ENCODE peak calls at places on chromosome 15, in nine cellular contexts. P is sciatic nerve; Y is lower leg skin; U is glomerular endothelial cell; G is A549; K is H7; C is activated T-helper 9 cell treated with anti-CD3 and anti-CD28 coated beads, Interleukin-2, amount 50 U/mL, for 16 hours; E is amniotic stem cell; X is mesothelial cell of epicardium. V is an unnamed sample.

GRCh38 chr15:36707884-36708430 is 128.5 kb downstream of the CDIN1 start:
- DNase-seq in P (no peak), Y (no peak), U (no peak), G (no peak), K (no peak), C (no peak), E (no peak), X (no peak), V (no peak)

GRCh38 chr15:72338617-72339321 is 18.8 kb upstream of the CELF6 start:
- DNase-seq in P (no peak), Y (no peak), U (no peak), G (no peak), K (no peak), C (no peak), E (no peak), X (no peak), V (no peak)

GRCh38 chr15:76181705-76182107 is 121.9 kb downstream of the TMEM266 start:
- DNase-seq in P (no peak), Y (no peak), U (no peak), G (no peak), K (no peak), C (no peak), E (no peak), X (no peak), V (no peak)

GRCh38 chr15:95669146-95669922 is 661.2 kb upstream of the NR2F2 start:
- DNase-seq in P (no peak), Y (no peak), U (no peak), G (no peak), K (no peak), C (no peak), E (no peak), X (no peak), V (no peak)

GRCh38 chr15:95626501-95627361 is 703.8 kb upstream of the NR2F2 start:
- DNase-seq in P (no peak), Y (no peak), U (no peak), G (no peak), K (no peak), C (no peak), E (no peak), X (no peak), V (no peak)

GRCh38 chr15:87733005-87733404 is 523.5 kb downstream of the NTRK3 start:
- DNase-seq in P (no peak), Y (peak; percentile 12), U (no peak), G (no peak), K (no peak), C (no peak), E (no peak), X (no peak), V (peak; percentile 24)

GRCh38 chr15:98658831-98659699 is 10.7 kb downstream of the IGF1R start:
- DNase-seq in P (no peak), Y (no peak), U (no peak), G (peak; percentile 80), K (peak; percentile 72), C (no peak), E (no peak), X (no peak), V (peak; percentile 66)

GRCh38 chr15:51270706-51271105 is 67.7 kb downstream of the CYP19A1 start:
- DNase-seq in P (no peak), Y (no peak), U (no peak), G (no peak), K (no peak), C (no peak), E (no peak), X (no peak), V (no peak)

GRCh38 chr15:92780816-92781215 is 119.3 kb upstream of the CHD2 start:
- DNase-seq in P (no peak), Y (no peak), U (no peak), G (no peak), K (no peak), C (no peak), E (no peak), X (no peak), V (no peak)

GRCh38 chr15:57384816-57385215 is 8.5 kb downstream of the CGNL1 start:
- DNase-seq in P (no peak), Y (no peak), U (no peak), G (no peak), K (no peak), C (no peak), E (peak; percentile 33), X (no peak), V (no peak)

GRCh38 chr15:86624261-86625036 is 544.8 kb downstream of the AGBL1 start:
- DNase-seq in P (no peak), Y (no peak), U (peak; percentile 1), G (peak; percentile 97), K (peak; percentile 43), C (peak; percentile 61), E (no peak), X (no peak), V (peak; percentile 78)

GRCh38 chr15:62112616-62113593 is 46.1 kb downstream of the C2CD4A start:
- DNase-seq in P (no peak), Y (no peak), U (peak; percentile 73), G (peak; percentile 91), K (no peak), C (no peak), E (peak; percentile 58), X (no peak), V (peak; percentile 84)

GRCh38 chr15:40263036-40263754 is 19.7 kb downstream of the ANKRD63 start:
- DNase-seq in P (no peak), Y (no peak), U (no peak), G (no peak), K (no peak), C (no peak), E (peak; percentile 62), X (no peak), V (peak; percentile 66)

GRCh38 chr15:50907866-50908208 is 646 bp upstream of the AP4E1 start:
- DNase-seq in P (no peak), Y (no peak), U (no peak), G (peak; percentile 46), K (no peak), C (peak; percentile 26), E (no peak), X (no peak), V (peak; percentile 57)

GRCh38 chr15:99749386-99749785 is 16.1 kb upstream of the LYSMD4 start:
- DNase-seq in P (no peak), Y (no peak), U (no peak), G (no peak), K (no peak), C (no peak), E (no peak), X (no peak), V (peak; percentile 8)

GRCh38 chr15:85276921-85277320 is 103.5 kb upstream of the AKAP13 start:
- DNase-seq in P (no peak), Y (no peak), U (no peak), G (no peak), K (no peak), C (no peak), E (no peak), X (no peak), V (no peak)

GRCh38 chr15:59203026-59203425 is 3.6 kb upstream of the LDHAL6B start:
- DNase-seq in P (no peak), Y (no peak), U (no peak), G (no peak), K (no peak), C (no peak), E (no peak), X (no peak), V (no peak)

GRCh38 chr15:31499236-31499952 is 172.8 kb downstream of the KLF13 start:
- DNase-seq in P (no peak), Y (no peak), U (no peak), G (no peak), K (no peak), C (no peak), E (no peak), X (no peak), V (no peak)

GRCh38 chr15:62068071-62068786 is 1.5 kb downstream of the C2CD4A start:
- DNase-seq in P (peak; percentile 67), Y (no peak), U (no peak), G (peak; percentile 29), K (peak; percentile 80), C (peak; percentile 8), E (no peak), X (peak; percentile 48), V (peak; percentile 64)

GRCh38 chr15:45544266-45545023 is 21.9 kb upstream of the SLC30A4 start:
- DNase-seq in P (no peak), Y (no peak), U (no peak), G (no peak), K (no peak), C (no peak), E (no peak), X (no peak), V (no peak)

GRCh38 chr15:70284438-70285214 is 186.9 kb upstream of the TLE3 start:
- DNase-seq in P (no peak), Y (peak; percentile 67), U (no peak), G (no peak), K (no peak), C (no peak), E (no peak), X (no peak), V (no peak)

GRCh38 chr15:52822475-52822874 is 32.3 kb upstream of the ONECUT1 start:
- DNase-seq in P (no peak), Y (no peak), U (no peak), G (no peak), K (peak; percentile 25), C (no peak), E (no peak), X (no peak), V (no peak)

GRCh38 chr15:82808634-82809041 is 790 bp upstream of the WHAMM start:
- DNase-seq in P (no peak), Y (no peak), U (no peak), G (no peak), K (no peak), C (no peak), E (no peak), X (no peak), V (no peak)

GRCh38 chr15:47334805-47335204 is 382.5 kb upstream of the SEMA6D start:
- DNase-seq in P (no peak), Y (no peak), U (no peak), G (no peak), K (no peak), C (no peak), E (no peak), X (no peak), V (no peak)

GRCh38 chr15:78651007-78651406 is 10.0 kb upstream of the CHRNB4 start:
- DNase-seq in P (no peak), Y (no peak), U (no peak), G (no peak), K (no peak), C (no peak), E (no peak), X (no peak), V (no peak)

V was measured in ELR.